ENCODE peak calls at places on chromosomes 6 and 20, in five cellular contexts. X, O, K, Y and A are unnamed samples. For H3K4me1, the result is how much of the 10 kb centered on the place peaks cover.

GRCh38 chr6:136751478-136751956 is 40.8 kb downstream of the MAP3K5 start:
- DNase-seq in X (no peak), O (no peak), K (no peak), Y (no peak), A (no peak)

GRCh38 chr6:117549606-117550005 is 52.7 kb downstream of the GOPC start:
- DNase-seq in X (no peak), O (no peak), K (no peak), Y (no peak), A (peak)

GRCh38 chr6:115712562-115712961 is 348.1 kb downstream of the FRK start:
- DNase-seq in X (no peak), O (no peak), K (no peak), Y (no peak), A (no peak)

GRCh38 chr6:147321260-147321659 is 117.0 kb downstream of the STXBP5 start:
- DNase-seq in X (no peak), O (no peak), K (no peak), Y (no peak), A (no peak)

GRCh38 chr6:147509900-147510299 is 1.4 kb downstream of the SAMD5 start:
- DNase-seq in X (no peak), O (no peak), K (no peak), Y (no peak), A (peak)

GRCh38 chr20:58228484-58229197 is at the start of gene ANKRD60:
- DNase-seq in X (no peak), O (no peak), K (no peak), Y (no peak), A (no peak)

GRCh38 chr6:24882835-24883555 is 52.8 kb downstream of the RIPOR2 start:
- DNase-seq in X (no peak), O (no peak), K (no peak), Y (no peak), A (no peak)

GRCh38 chr6:12570461-12571030 is 146.0 kb upstream of the PHACTR1 start:
- DNase-seq in X (no peak), O (no peak), K (no peak), Y (no peak), A (no peak)

GRCh38 chr6:54681987-54682386 is 164.6 kb upstream of the FAM83B start:
- DNase-seq in X (no peak), O (no peak), K (peak), Y (no peak), A (no peak)

GRCh38 chr6:22877946-22878705 is 308.8 kb downstream of the HDGFL1 start:
- DNase-seq in X (no peak), O (peak), K (no peak), Y (no peak), A (no peak)

GRCh38 chr6:157954150-157955117 is 27.2 kb upstream of the SYNJ2 start:
- DNase-seq in X (peak), O (no peak), K (peak), Y (no peak), A (peak)

GRCh38 chr6:134619789-134620188 is 301.9 kb upstream of the SGK1 start:
- DNase-seq in X (no peak), O (no peak), K (no peak), Y (no peak), A (no peak)

GRCh38 chr6:75157336-75157735 is 48.5 kb downstream of the COL12A1 start:
- DNase-seq in X (no peak), O (no peak), K (no peak), Y (no peak), A (no peak)

GRCh38 chr6:72724545-72724944 is 102.7 kb downstream of the KCNQ5 start:
- DNase-seq in X (no peak), O (no peak), K (no peak), Y (no peak), A (no peak)

GRCh38 chr6:112058673-112059072 is 4.8 kb downstream of the CCN6 start:
- DNase-seq in X (no peak), O (no peak), K (no peak), Y (no peak), A (no peak)

DNA sequence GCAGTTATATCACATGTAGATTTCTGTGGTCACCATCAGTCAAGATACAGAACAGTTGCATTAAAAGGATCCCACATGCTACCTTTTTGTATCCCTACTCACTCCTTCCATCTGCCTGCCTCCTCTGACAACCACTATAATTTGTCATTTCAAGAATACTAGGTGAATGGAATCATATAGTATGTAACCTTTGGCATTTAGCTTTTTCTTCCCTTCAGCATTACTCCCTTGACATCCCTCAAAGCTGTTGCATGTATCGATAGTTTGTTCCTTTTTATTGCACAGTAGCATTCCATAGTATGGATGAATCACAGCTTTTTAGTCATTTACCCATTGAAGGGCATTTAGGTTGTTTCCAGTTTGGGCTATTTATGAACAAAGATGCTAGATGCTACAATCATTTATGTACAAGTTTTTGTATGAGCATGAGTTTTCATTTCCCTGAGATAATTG is 26.1 kb downstream of the NCOA7 start:
- DNase-seq in X (no peak), O (no peak), K (no peak), Y (no peak), A (no peak)
- H3K4me1 ChIP-seq in X (half or more), O (under half), K (half or more), Y (under half), A (under half)

GRCh38 chr6:4289770-4290320 is 154.5 kb upstream of the ECI2 start:
- DNase-seq in X (no peak), O (no peak), K (no peak), Y (no peak), A (no peak)

GRCh38 chr6:4295058-4295788 is 159.8 kb upstream of the ECI2 start:
- DNase-seq in X (no peak), O (no peak), K (no peak), Y (no peak), A (no peak)

GRCh38 chr6:4287811-4288244 is 152.5 kb upstream of the ECI2 start:
- DNase-seq in X (no peak), O (no peak), K (no peak), Y (no peak), A (peak)

GRCh38 chr6:4294636-4295035 is 159.3 kb upstream of the ECI2 start:
- DNase-seq in X (no peak), O (no peak), K (no peak), Y (no peak), A (no peak)

DNA sequence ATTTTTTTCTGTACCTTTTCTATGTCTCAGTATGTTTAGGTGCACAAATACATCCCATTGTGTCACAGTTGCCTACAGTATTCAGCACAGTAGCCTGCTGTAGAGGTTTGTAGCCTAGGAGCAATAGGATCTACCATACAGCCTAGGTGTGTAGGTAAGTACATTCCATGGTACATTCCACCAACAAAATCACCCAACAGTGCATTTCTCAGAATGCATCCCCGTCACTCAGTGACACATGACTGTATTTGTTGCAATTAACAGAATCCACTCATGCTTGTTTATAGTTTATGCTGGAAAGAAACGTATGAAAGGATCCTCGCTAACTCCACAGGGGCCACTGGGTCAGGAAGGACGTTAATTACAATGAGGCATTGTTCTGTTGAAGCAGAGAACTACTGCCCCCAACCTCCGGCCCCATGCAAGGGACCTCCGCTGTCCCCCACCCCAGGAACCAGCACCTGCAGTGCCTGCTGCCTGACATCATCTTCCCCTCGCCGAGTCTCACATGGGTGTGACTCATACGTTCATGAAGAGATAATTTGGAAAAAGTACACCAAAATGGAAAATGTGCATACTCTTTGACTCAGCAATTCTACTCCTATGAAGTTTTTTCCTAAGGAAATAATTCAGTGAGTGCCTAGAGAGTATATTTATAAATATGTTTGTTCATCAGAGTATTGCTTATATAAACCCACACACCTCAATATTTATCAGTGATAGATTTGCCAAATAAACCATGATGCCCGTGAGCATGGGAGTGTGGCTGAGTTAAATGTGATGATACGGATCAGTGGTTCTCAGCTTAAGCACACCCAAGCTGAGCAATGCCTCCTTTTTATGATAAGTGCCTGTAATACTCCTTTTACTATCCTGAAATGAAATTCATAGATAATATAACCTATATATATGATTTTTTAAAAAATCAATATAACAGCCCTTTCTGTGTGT is 156.4 kb upstream of the ECI2 start:
- DNase-seq in X (no peak), O (no peak), K (no peak), Y (no peak), A (no peak)
- H3K4me3 ChIP-seq in X (no peak), O (no peak), K (no peak), Y (no peak), A (no peak)

GRCh38 chr6:97123112-97123511 is 159.9 kb downstream of the MMS22L start:
- DNase-seq in X (no peak), O (no peak), K (no peak), Y (no peak), A (no peak)

GRCh38 chr6:97114645-97115044 is 168.4 kb downstream of the MMS22L start:
- DNase-seq in X (no peak), O (no peak), K (no peak), Y (no peak), A (no peak)

GRCh38 chr6:97120511-97120910 is 162.5 kb downstream of the MMS22L start:
- DNase-seq in X (no peak), O (no peak), K (no peak), Y (no peak), A (no peak)
- H3K4me1 ChIP-seq in X (under half), O (under half), K (under half), Y (under half), A (under half)

DNA sequence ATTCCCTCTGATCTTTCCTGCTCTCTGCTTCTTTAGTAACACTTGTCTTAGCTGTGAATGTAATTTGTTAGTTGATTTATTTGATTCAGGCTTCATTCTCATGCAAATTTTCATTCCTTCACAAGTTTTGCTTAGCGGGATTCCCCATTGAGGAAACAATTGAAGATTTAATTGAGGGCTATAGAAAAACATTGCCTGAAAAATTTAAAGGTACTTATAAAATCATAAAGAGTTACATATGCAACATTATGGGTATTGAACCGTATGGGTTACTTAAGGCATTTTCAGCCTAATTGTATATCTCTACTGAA is 11.9 kb upstream of the ZSCAN9 start:
- DNase-seq in X (no peak), O (no peak), K (no peak), Y (no peak), A (no peak)
- H3K4me3 ChIP-seq in X (no peak), O (no peak), K (peak), Y (no peak), A (no peak)

DNA sequence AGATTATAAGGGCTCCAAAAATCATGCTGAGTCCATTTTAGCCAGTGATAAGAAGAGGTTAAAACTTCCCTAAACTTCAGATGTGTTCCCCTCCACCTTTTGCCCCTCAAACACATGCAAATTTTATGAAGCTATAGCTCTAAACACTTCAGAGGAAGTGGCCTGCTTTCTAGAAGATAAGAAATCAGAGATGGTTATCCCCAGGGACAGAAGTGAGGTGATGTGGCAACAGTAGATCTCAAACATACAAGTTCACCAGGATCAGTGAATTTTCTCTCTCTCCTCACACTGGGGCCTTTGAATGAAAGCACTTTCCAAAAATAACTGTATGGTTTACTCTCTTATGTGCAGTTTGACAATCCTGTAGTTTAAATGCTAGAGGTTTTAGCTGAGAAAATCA is 332.0 kb downstream of the BTBD9 start:
- DNase-seq in X (no peak), O (no peak), K (no peak), Y (no peak), A (no peak)
- H3K4me1 ChIP-seq in X (under half), O (under half), K (under half), Y (under half), A (under half)

GRCh38 chr6:10554826-10555225 is 33.7 kb downstream of the GCNT2 start:
- DNase-seq in X (no peak), O (no peak), K (no peak), Y (no peak), A (no peak)

GRCh38 chr6:10558575-10558974 is 37.4 kb downstream of the GCNT2 start:
- DNase-seq in X (peak), O (no peak), K (no peak), Y (no peak), A (peak)

GRCh38 chr6:10555625-10556309 is 34.6 kb downstream of the GCNT2 start:
- DNase-seq in X (peak), O (no peak), K (no peak), Y (peak), A (peak)

GRCh38 chr6:10557886-10558285 is 36.7 kb downstream of the GCNT2 start:
- DNase-seq in X (no peak), O (no peak), K (no peak), Y (no peak), A (no peak)

DNA sequence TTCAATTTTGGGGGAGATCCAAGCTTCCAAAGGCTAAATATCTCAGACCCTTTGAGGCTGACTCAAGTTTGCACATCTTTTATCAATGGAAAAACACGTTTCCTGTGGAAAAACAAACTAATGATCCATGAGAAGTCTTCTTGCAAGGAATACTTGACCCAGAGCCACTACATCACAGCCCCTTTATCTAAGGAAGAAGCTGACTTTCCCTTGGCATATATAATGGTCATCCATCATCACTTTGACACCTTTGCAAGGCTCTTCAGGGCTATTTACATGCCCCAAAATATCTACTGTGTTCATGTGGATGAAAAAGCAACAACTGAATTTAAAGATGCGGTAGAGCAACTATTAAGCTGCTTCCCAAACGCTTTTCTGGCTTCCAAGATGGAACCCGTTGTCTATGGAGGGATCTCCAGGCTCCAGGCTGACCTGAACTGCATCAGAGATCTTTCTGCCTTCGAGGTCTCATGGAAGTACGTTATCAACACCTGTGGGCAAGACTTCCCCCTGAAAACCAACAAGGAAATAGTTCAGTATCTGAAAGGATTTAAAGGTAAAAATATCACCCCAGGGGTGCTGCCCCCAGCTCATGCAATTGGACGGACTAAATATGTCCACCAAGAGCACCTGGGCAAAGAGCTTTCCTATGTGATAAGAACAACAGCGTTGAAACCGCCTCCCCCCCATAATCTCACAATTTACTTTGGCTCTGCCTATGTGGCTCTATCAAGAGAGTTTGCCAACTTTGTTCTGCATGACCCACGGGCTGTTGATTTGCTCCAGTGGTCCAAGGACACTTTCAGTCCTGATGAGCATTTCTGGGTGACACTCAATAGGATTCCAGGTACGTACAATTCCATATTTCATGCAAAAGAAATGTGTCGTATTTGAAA is 35.6 kb downstream of the GCNT2 start:
- DNase-seq in X (peak), O (no peak), K (no peak), Y (no peak), A (no peak)
- H3K4me3 ChIP-seq in X (peak), O (peak), K (no peak), Y (peak), A (no peak)